ENCODE peak calls at places on chromosomes 12 and 14, in four cellular contexts. W is H1, H is NT2/D1, J is K562. L is an unnamed sample.
A peak's percentile ranks its signal among the peaks of the same experiment; 100 is the strongest.

GRCh38 chr12:21301-22189 is 45.0 kb upstream of the IQSEC3 start:
- DNase-seq in H (no peak), W (no peak), J (no peak), L (no peak)

GRCh38 chr14:61703342-61704129 is 8.2 kb downstream of the HIF1A start:
- DNase-seq in W (no peak), J (no peak), H (no peak), L (no peak)

GRCh38 chr14:65258391-65258790 is 154.1 kb upstream of the FUT8 start:
- DNase-seq in H (no peak), J (no peak), W (no peak), L (peak; percentile 77)

GRCh38 chr14:24172261-24172860 is 481 bp downstream of the REC8 start:
- DNase-seq in H (no peak), W (no peak), J (no peak), L (no peak)

GRCh38 chr12:47353508-47353907 is 273.7 kb upstream of the AMIGO2 start:
- DNase-seq in H (no peak), J (no peak), W (no peak), L (no peak)

GRCh38 chr14:100855256-100855930 is 29.5 kb downstream of the MEG3 start:
- DNase-seq in W (no peak), J (no peak), H (no peak), L (no peak)

GRCh38 chr12:102629262-102629888 is 149.0 kb upstream of the IGF1 start:
- DNase-seq in W (no peak), J (peak; percentile 17), H (no peak), L (no peak)

GRCh38 chr12:89162704-89163261 is 189.5 kb downstream of the DUSP6 start:
- DNase-seq in W (no peak), J (no peak), H (no peak), L (peak; percentile 15)

GRCh38 chr14:82414853-82415539 is 881.3 kb upstream of the SEL1L start:
- DNase-seq in J (no peak), H (no peak), W (no peak), L (no peak)

GRCh38 chr14:101113835-101114725 is 210.6 kb upstream of the RTL1 start:
- DNase-seq in H (no peak), W (peak; percentile 33), J (no peak), L (no peak)

GRCh38 chr14:20631023-20631820 is 10.3 kb downstream of the OR6S1 start:
- DNase-seq in J (peak; percentile 32), H (no peak), W (peak; percentile 85), L (no peak)

GRCh38 chr12:85834378-85834777 is 1.8 kb downstream of the RASSF9 start:
- DNase-seq in H (no peak), W (no peak), J (no peak), L (no peak)

GRCh38 chr12:106871477-106871876 is 84.2 kb upstream of the TMEM263 start:
- DNase-seq in H (no peak), W (no peak), J (no peak), L (no peak)

GRCh38 chr12:1779783-1780182 is 40.6 kb upstream of the LRTM2 start:
- DNase-seq in J (no peak), W (no peak), H (no peak), L (no peak)

GRCh38 chr12:119598159-119598558 is 4.6 kb downstream of the TMEM233 start:
- DNase-seq in H (no peak), J (no peak), W (no peak), L (no peak)

GRCh38 chr12:65666876-65667275 is 157.4 kb upstream of the HMGA2 start:
- DNase-seq in W (no peak), H (no peak), J (peak; percentile 56), L (no peak)

GRCh38 chr14:64501326-64502171 is 2.1 kb downstream of the ZBTB25 start:
- DNase-seq in W (no peak), J (no peak), H (no peak), L (no peak)

GRCh38 chr14:81416233-81416927 is 16.3 kb upstream of the STON2 start:
- DNase-seq in H (no peak), W (no peak), J (no peak), L (no peak)

GRCh38 chr12:45670339-45671065 is 59.0 kb upstream of the ARID2 start:
- DNase-seq in W (no peak), H (no peak), J (no peak), L (no peak)

GRCh38 chr12:122137229-122137628 is 36.8 kb downstream of the IL31 start:
- DNase-seq in W (no peak), H (no peak), J (peak; percentile 52), L (no peak)

GRCh38 chr14:36580141-36580855 is 2.1 kb downstream of the NKX2-8 start:
- DNase-seq in J (no peak), H (no peak), W (peak; percentile 68), L (no peak)

GRCh38 chr14:105059917-105060565 is 5.2 kb downstream of the GPR132 start:
- DNase-seq in H (no peak), J (no peak), W (no peak), L (no peak)

GRCh38 chr14:77204457-77204796 is 22.8 kb downstream of the TMEM63C start:
- DNase-seq in H (no peak), W (no peak), J (no peak), L (no peak)

GRCh38 chr14:72686832-72687231 is 207.1 kb downstream of the DPF3 start:
- DNase-seq in H (no peak), J (no peak), W (no peak), L (no peak)

GRCh38 chr14:73829526-73830431 is 21.9 kb upstream of the PTGR2 start:
- DNase-seq in H (no peak), W (no peak), J (peak; percentile 27), L (no peak)

GRCh38 chr12:56599797-56600196 is 30.3 kb downstream of the BAZ2A start:
- DNase-seq in H (no peak), J (no peak), W (no peak), L (no peak)

GRCh38 chr12:46702581-46703344 is 123.0 kb downstream of the SLC38A4 start:
- DNase-seq in H (no peak), W (no peak), J (no peak), L (no peak)

GRCh38 chr14:98692832-98693231 is 579.2 kb downstream of the BCL11B start:
- DNase-seq in W (no peak), H (no peak), J (no peak), L (no peak)

DNA sequence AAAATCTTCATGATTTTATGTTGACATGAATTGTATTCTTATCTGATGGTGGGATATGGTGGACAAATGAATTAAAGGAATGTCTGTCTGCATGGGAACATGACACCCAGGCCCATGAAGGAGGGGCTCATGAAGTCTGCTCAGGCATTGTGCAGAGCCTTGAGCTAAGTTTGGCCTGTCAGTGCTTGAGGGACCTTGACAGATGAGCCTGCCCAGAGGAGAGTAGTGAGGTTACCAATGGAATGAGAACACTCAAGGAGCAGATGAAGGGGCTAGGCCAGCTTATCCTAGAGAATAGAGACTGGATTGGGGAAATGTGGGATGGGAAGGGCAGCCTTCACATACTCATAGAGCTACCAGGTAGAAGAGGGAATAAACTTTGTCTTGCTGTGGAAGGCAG is 68.8 kb downstream of the TMX1 start:
- DNase-seq in W (no peak), H (no peak), J (no peak), L (no peak)
- TF ChIP-seq ZNF274 in W (no peak), H (no peak), J (no peak), L (no peak)

GRCh38 chr14:94594441-94594840 is 13.2 kb downstream of the SERPINA5 start:
- DNase-seq in W (no peak), H (no peak), J (no peak), L (no peak)
- TF ChIP-seq ZNF274 in W (no peak), H (no peak), J (no peak), L (no peak)

GRCh38 chr12:114982760-114983159 is 298.8 kb upstream of the TBX3 start:
- DNase-seq in H (no peak), W (no peak), J (peak; percentile 29), L (no peak)

GRCh38 chr12:114984641-114985041 is 300.7 kb upstream of the TBX3 start:
- DNase-seq in H (no peak), J (no peak), W (no peak), L (no peak)

GRCh38 chr12:114986178-114986714 is 302.3 kb upstream of the TBX3 start:
- DNase-seq in J (no peak), W (no peak), H (no peak), L (no peak)

GRCh38 chr12:114990396-114990795 is 306.4 kb upstream of the TBX3 start:
- DNase-seq in H (no peak), J (no peak), W (no peak), L (no peak)

DNA sequence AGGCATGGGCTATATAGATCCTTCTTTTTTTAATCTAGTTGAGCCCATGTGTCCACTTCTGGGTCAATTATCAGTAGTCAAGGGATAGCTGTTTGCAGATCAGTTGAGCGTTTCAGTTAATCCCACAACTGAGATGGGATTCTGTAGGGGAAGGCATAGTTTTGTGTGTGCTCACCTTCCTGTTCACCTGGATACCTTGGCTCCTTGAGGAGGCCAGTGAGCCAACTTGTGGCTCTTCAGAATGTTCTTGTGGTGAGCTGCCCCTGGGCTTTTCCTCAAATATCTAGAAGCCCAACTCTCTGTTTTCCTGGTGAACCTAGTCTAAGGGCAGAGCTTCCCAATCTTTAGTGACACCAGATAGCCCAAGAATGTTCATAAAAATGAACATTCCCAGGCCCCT is 302.9 kb upstream of the TBX3 start:
- DNase-seq in H (no peak), J (no peak), W (no peak), L (no peak)
- TF ChIP-seq ZNF274 in H (no peak), J (no peak), W (no peak), L (no peak)

GRCh38 chr14:41960316-41960715 is 353.6 kb downstream of the LRFN5 start:
- DNase-seq in H (no peak), W (no peak), J (no peak), L (no peak)
- TF ChIP-seq ZNF274 in H (no peak), W (no peak), J (no peak), L (no peak)

GRCh38 chr12:111842556-111843396 is 748 bp downstream of the MAPKAPK5 start:
- DNase-seq in J (no peak), H (no peak), W (no peak), L (no peak)
- TF ChIP-seq ZNF274 in J (no peak), H (no peak), W (no peak), L (no peak)

DNA sequence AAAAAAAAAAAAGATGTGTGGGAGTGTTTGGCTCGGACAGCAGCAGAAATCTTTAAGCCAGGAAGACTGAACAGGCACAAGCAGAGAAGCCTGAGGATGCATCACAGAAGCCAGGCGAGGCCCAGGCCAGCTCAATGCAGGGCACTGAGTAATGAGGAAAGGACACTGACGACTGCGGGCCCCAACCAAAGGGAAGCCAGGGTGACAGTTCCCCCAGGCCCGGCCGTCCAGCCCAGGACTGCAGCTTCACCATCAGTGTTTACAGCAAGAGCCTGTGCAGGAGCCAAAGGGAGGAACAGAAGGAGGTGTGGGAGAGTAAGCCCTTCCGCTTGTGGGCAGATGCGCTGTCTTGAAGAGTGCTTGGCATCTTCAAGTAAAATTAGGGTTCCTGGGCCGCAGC is 205.3 kb upstream of the SFSWAP start:
- DNase-seq in H (no peak), J (no peak), W (no peak), L (no peak)
- TF ChIP-seq ZNF274 in H (no peak), J (no peak), W (no peak), L (no peak)

L was measured in HCT116.